ENCODE peak calls at places on chromosomes 7 and 10, in eight cellular contexts. U is right atrium auricular region; G is MCF 10A; D is astrocyte of the spinal cord; R is MM.1S; A is retinal pigment epithelial cell; L is activated CD8-positive, alpha-beta T cell treated with anti-CD3 and anti-CD28 coated beads, Interleukin-2, amount 10 ng/mL, durations not matched to agents 7 days and 5 days; C is AML-193. M is an unnamed sample.

GRCh38 chr7:149104214-149104613 is 13.7 kb upstream of the ZNF786 start:
- DNase-seq in U (no peak), G (no peak), D (no peak), R (no peak), A (no peak), L (no peak), C (no peak), M (no peak)

GRCh38 chr7:115683093-115683492 is 347.5 kb downstream of the TFEC start:
- DNase-seq in U (no peak), G (no peak), D (no peak), R (no peak), A (no peak), L (no peak), C (no peak), M (no peak)

GRCh38 chr7:108324053-108325038 is 131.9 kb downstream of the NRCAM start:
- DNase-seq in U (no peak), G (no peak), D (no peak), R (peak), A (no peak), L (no peak), C (no peak), M (no peak)

GRCh38 chr7:2034291-2035201 is 198.2 kb downstream of the MAD1L1 start:
- DNase-seq in U (no peak), G (no peak), D (no peak), R (no peak), A (no peak), L (no peak), C (no peak), M (no peak)

GRCh38 chr10:121627810-121628209 is 29.6 kb upstream of the FGFR2 start:
- DNase-seq in U (no peak), G (no peak), D (no peak), R (no peak), A (no peak), L (no peak), C (no peak), M (no peak)

GRCh38 chr10:124917939-124918830 is 23.7 kb upstream of the ZRANB1 start:
- DNase-seq in U (no peak), G (peak), D (peak), R (peak), A (no peak), L (peak), C (no peak), M (no peak)

GRCh38 chr7:105673367-105674188 is 92.3 kb upstream of the EFCAB10 start:
- DNase-seq in U (no peak), G (peak), D (no peak), R (no peak), A (no peak), L (no peak), C (no peak), M (peak)

GRCh38 chr10:97428572-97428981 is 2.6 kb downstream of the PGAM1 start:
- DNase-seq in U (no peak), G (no peak), D (no peak), R (no peak), A (no peak), L (peak), C (peak), M (peak)

GRCh38 chr10:67666416-67667043 is 29.5 kb downstream of the CTNNA3 start:
- DNase-seq in U (no peak), G (peak), D (peak), R (peak), A (no peak), L (no peak), C (peak), M (peak)

GRCh38 chr7:1388936-1389335 is 70.3 kb downstream of the MICALL2 start:
- DNase-seq in U (no peak), G (no peak), D (no peak), R (no peak), A (no peak), L (no peak), C (no peak), M (no peak)

GRCh38 chr10:121668336-121669009 is 70.2 kb upstream of the FGFR2 start:
- DNase-seq in U (no peak), G (peak), D (peak), R (peak), A (no peak), L (no peak), C (no peak), M (no peak)

GRCh38 chr7:51068401-51068800 is 248.2 kb downstream of the COBL start:
- DNase-seq in U (no peak), G (no peak), D (no peak), R (no peak), A (no peak), L (no peak), C (no peak), M (no peak)

GRCh38 chr10:113945075-113945686 is 90.7 kb downstream of the NHLRC2 start:
- DNase-seq in U (peak), G (peak), D (peak), R (no peak), A (peak), L (no peak), C (no peak), M (no peak)

GRCh38 chr7:27031289-27032172 is 64.3 kb downstream of the HOXA1 start:
- DNase-seq in U (no peak), G (peak), D (peak), R (peak), A (no peak), L (no peak), C (peak), M (peak)

M was measured in NAMALWA.